ENCODE peak calls at places on chromosomes 2 and 18, in seven cellular contexts. One of them, this sample, is unnamed.
A peak's percentile ranks its signal among the peaks of the same experiment; 100 is the strongest.

GRCh38 chr18:58213931-58214431 is 170.0 kb downstream of the NEDD4L start:
- DNase-seq in brain microvascular endothelial cell: peak; percentile 59
- DNase-seq in GM10248: no peak
- DNase-seq in left lung: no peak
- DNase-seq in MM.1S: no peak
- DNase-seq in heart left ventricle: no peak
- DNase-seq in cardiac fibroblast: no peak
- DNase-seq in this sample: no peak

GRCh38 chr18:26133652-26134051 is at the start of gene PSMA8:
- DNase-seq in brain microvascular endothelial cell: no peak
- DNase-seq in GM10248: no peak
- DNase-seq in left lung: no peak
- DNase-seq in MM.1S: no peak
- DNase-seq in heart left ventricle: peak; percentile 70
- DNase-seq in cardiac fibroblast: peak; percentile 1
- DNase-seq in this sample: peak; percentile 40

GRCh38 chr2:47015206-47015605 is 99.6 kb upstream of the MCFD2 start:
- DNase-seq in brain microvascular endothelial cell: no peak
- DNase-seq in GM10248: no peak
- DNase-seq in left lung: no peak
- DNase-seq in MM.1S: no peak
- DNase-seq in heart left ventricle: no peak
- DNase-seq in cardiac fibroblast: no peak
- DNase-seq in this sample: no peak

GRCh38 chr2:27799646-27800010 is 28.1 kb downstream of the MRPL33 start:
- DNase-seq in brain microvascular endothelial cell: no peak
- DNase-seq in GM10248: no peak
- DNase-seq in left lung: no peak
- DNase-seq in MM.1S: no peak
- DNase-seq in heart left ventricle: no peak
- DNase-seq in cardiac fibroblast: no peak
- DNase-seq in this sample: no peak

GRCh38 chr2:102103284-102103683 is 39.3 kb upstream of the IL1R1 start:
- DNase-seq in brain microvascular endothelial cell: no peak
- DNase-seq in GM10248: no peak
- DNase-seq in left lung: no peak
- DNase-seq in MM.1S: no peak
- DNase-seq in heart left ventricle: no peak
- DNase-seq in cardiac fibroblast: no peak
- DNase-seq in this sample: no peak

GRCh38 chr2:43032248-43032893 is 194.0 kb downstream of the ZFP36L2 start:
- DNase-seq in brain microvascular endothelial cell: no peak
- DNase-seq in GM10248: no peak
- DNase-seq in left lung: peak; percentile 28
- DNase-seq in MM.1S: no peak
- DNase-seq in heart left ventricle: peak; percentile 77
- DNase-seq in cardiac fibroblast: peak; percentile 86
- DNase-seq in this sample: no peak

GRCh38 chr2:123935405-123935804 is 89.7 kb upstream of the CNTNAP5 start:
- DNase-seq in brain microvascular endothelial cell: no peak
- DNase-seq in GM10248: no peak
- DNase-seq in left lung: no peak
- DNase-seq in MM.1S: no peak
- DNase-seq in heart left ventricle: no peak
- DNase-seq in cardiac fibroblast: no peak
- DNase-seq in this sample: no peak

GRCh38 chr2:133787207-133787606 is 218.9 kb upstream of the NCKAP5 start:
- DNase-seq in brain microvascular endothelial cell: peak; percentile 73
- DNase-seq in GM10248: no peak
- DNase-seq in left lung: no peak
- DNase-seq in MM.1S: no peak
- DNase-seq in heart left ventricle: no peak
- DNase-seq in cardiac fibroblast: peak; percentile 24
- DNase-seq in this sample: no peak

GRCh38 chr2:119827866-119828507 is 68.3 kb downstream of the PTPN4 start:
- DNase-seq in brain microvascular endothelial cell: peak; percentile 16
- DNase-seq in GM10248: no peak
- DNase-seq in left lung: no peak
- DNase-seq in MM.1S: no peak
- DNase-seq in heart left ventricle: no peak
- DNase-seq in cardiac fibroblast: peak; percentile 16
- DNase-seq in this sample: no peak

GRCh38 chr2:119823734-119824334 is 64.1 kb downstream of the PTPN4 start:
- DNase-seq in brain microvascular endothelial cell: peak; percentile 43
- DNase-seq in GM10248: peak; percentile 34
- DNase-seq in left lung: no peak
- DNase-seq in MM.1S: peak; percentile 15
- DNase-seq in heart left ventricle: no peak
- DNase-seq in cardiac fibroblast: peak; percentile 77
- DNase-seq in this sample: peak; percentile 40

GRCh38 chr2:119821266-119821665 is 61.5 kb downstream of the PTPN4 start:
- DNase-seq in brain microvascular endothelial cell: no peak
- DNase-seq in GM10248: no peak
- DNase-seq in left lung: no peak
- DNase-seq in MM.1S: no peak
- DNase-seq in heart left ventricle: no peak
- DNase-seq in cardiac fibroblast: no peak
- DNase-seq in this sample: no peak

GRCh38 chr2:119826370-119826961 is 66.7 kb downstream of the PTPN4 start:
- DNase-seq in brain microvascular endothelial cell: peak; percentile 45
- DNase-seq in GM10248: peak; percentile 33
- DNase-seq in left lung: no peak
- DNase-seq in MM.1S: peak; percentile 57
- DNase-seq in heart left ventricle: no peak
- DNase-seq in cardiac fibroblast: peak; percentile 51
- DNase-seq in this sample: peak; percentile 31
- TF ChIP-seq CTCF in brain microvascular endothelial cell: peak; percentile 87
- TF ChIP-seq CTCF in GM10248: peak; percentile 41
- TF ChIP-seq CTCF in left lung: peak; percentile 36
- TF ChIP-seq CTCF in MM.1S: peak; percentile 76
- TF ChIP-seq CTCF in heart left ventricle: peak; percentile 46
- TF ChIP-seq CTCF in cardiac fibroblast: peak; percentile 68
- TF ChIP-seq CTCF in this sample: peak; percentile 46

GRCh38 chr2:39728941-39729351 is 50.1 kb downstream of the THUMPD2 start:
- DNase-seq in brain microvascular endothelial cell: peak; percentile 51
- DNase-seq in GM10248: peak; percentile 34
- DNase-seq in left lung: no peak
- DNase-seq in MM.1S: peak; percentile 40
- DNase-seq in heart left ventricle: no peak
- DNase-seq in cardiac fibroblast: peak; percentile 52
- DNase-seq in this sample: peak; percentile 23
- TF ChIP-seq CTCF in brain microvascular endothelial cell: peak; percentile 90
- TF ChIP-seq CTCF in GM10248: peak; percentile 52
- TF ChIP-seq CTCF in left lung: peak; percentile 60
- TF ChIP-seq CTCF in MM.1S: peak; percentile 86
- TF ChIP-seq CTCF in heart left ventricle: peak; percentile 34
- TF ChIP-seq CTCF in cardiac fibroblast: peak; percentile 78
- TF ChIP-seq CTCF in this sample: peak; percentile 74

GRCh38 chr2:85602476-85603234 is at the start of gene TMEM150A:
- DNase-seq in brain microvascular endothelial cell: peak; percentile 78
- DNase-seq in GM10248: peak; percentile 93
- DNase-seq in left lung: peak; percentile 94
- DNase-seq in MM.1S: peak; percentile 91
- DNase-seq in heart left ventricle: peak; percentile 97
- DNase-seq in cardiac fibroblast: peak; percentile 94
- DNase-seq in this sample: peak; percentile 95
- TF ChIP-seq CTCF in brain microvascular endothelial cell: peak; percentile 25
- TF ChIP-seq CTCF in GM10248: peak; percentile 30
- TF ChIP-seq CTCF in left lung: peak; percentile 61
- TF ChIP-seq CTCF in MM.1S: peak; percentile 22
- TF ChIP-seq CTCF in heart left ventricle: peak; percentile 33
- TF ChIP-seq CTCF in cardiac fibroblast: no peak
- TF ChIP-seq CTCF in this sample: peak; percentile 41

GRCh38 chr2:191713837-191714236 is 35.9 kb downstream of the NABP1 start:
- DNase-seq in brain microvascular endothelial cell: no peak
- DNase-seq in GM10248: no peak
- DNase-seq in left lung: no peak
- DNase-seq in MM.1S: no peak
- DNase-seq in heart left ventricle: no peak
- DNase-seq in cardiac fibroblast: no peak
- DNase-seq in this sample: no peak
- TF ChIP-seq CTCF in brain microvascular endothelial cell: peak; percentile 32
- TF ChIP-seq CTCF in GM10248: peak; percentile 31
- TF ChIP-seq CTCF in left lung: no peak
- TF ChIP-seq CTCF in MM.1S: peak; percentile 33
- TF ChIP-seq CTCF in heart left ventricle: no peak
- TF ChIP-seq CTCF in cardiac fibroblast: no peak
- TF ChIP-seq CTCF in this sample: peak; percentile 24

GRCh38 chr2:166628478-166629136 is 134.6 kb upstream of the SCN7A start:
- DNase-seq in brain microvascular endothelial cell: no peak
- DNase-seq in GM10248: no peak
- DNase-seq in left lung: no peak
- DNase-seq in MM.1S: no peak
- DNase-seq in heart left ventricle: no peak
- DNase-seq in cardiac fibroblast: no peak
- DNase-seq in this sample: no peak
- TF ChIP-seq CTCF in brain microvascular endothelial cell: no peak
- TF ChIP-seq CTCF in GM10248: no peak
- TF ChIP-seq CTCF in left lung: no peak
- TF ChIP-seq CTCF in MM.1S: no peak
- TF ChIP-seq CTCF in heart left ventricle: no peak
- TF ChIP-seq CTCF in cardiac fibroblast: no peak
- TF ChIP-seq CTCF in this sample: no peak

This sample was measured in GM13976.